ENCODE peak calls at places on chromosomes 2 and 18, in five cellular contexts. One of them, this sample, is unnamed.
A peak's percentile ranks its signal among the peaks of the same experiment; 100 is the strongest.

GRCh38 chr2:182672471-182673165 is 43.4 kb upstream of the DNAJC10 start:
- DNase-seq in adrenal gland: no peak
- DNase-seq in GM23338: no peak
- DNase-seq in Peyer's patch: no peak
- DNase-seq in neural crest cell: no peak
- DNase-seq in this sample: no peak

GRCh38 chr2:220674033-220674432 is 898.1 kb downstream of the EPHA4 start:
- DNase-seq in GM23338: peak; percentile 16
- DNase-seq in adrenal gland: no peak
- DNase-seq in Peyer's patch: no peak
- DNase-seq in neural crest cell: no peak
- DNase-seq in this sample: no peak

GRCh38 chr2:181123798-181124217 is 143.4 kb downstream of the UBE2E3 start:
- DNase-seq in Peyer's patch: peak; percentile 72
- DNase-seq in neural crest cell: no peak
- DNase-seq in adrenal gland: no peak
- DNase-seq in GM23338: peak; percentile 14
- DNase-seq in this sample: no peak

GRCh38 chr18:21680148-21680547 is 24.4 kb downstream of the ABHD3 start:
- DNase-seq in Peyer's patch: peak; percentile 63
- DNase-seq in GM23338: no peak
- DNase-seq in neural crest cell: no peak
- DNase-seq in adrenal gland: no peak
- DNase-seq in this sample: no peak

GRCh38 chr2:230895536-230896345 is 29.3 kb downstream of the GPR55 start:
- DNase-seq in GM23338: no peak
- DNase-seq in Peyer's patch: peak; percentile 77
- DNase-seq in adrenal gland: no peak
- DNase-seq in neural crest cell: no peak
- DNase-seq in this sample: no peak

GRCh38 chr18:32930695-32931301 is 158.0 kb upstream of the KLHL14 start:
- DNase-seq in neural crest cell: no peak
- DNase-seq in adrenal gland: no peak
- DNase-seq in Peyer's patch: no peak
- DNase-seq in GM23338: peak; percentile 71
- DNase-seq in this sample: no peak

GRCh38 chr2:62208758-62209114 is 12.8 kb downstream of the B3GNT2 start:
- DNase-seq in Peyer's patch: no peak
- DNase-seq in GM23338: no peak
- DNase-seq in neural crest cell: no peak
- DNase-seq in adrenal gland: no peak
- DNase-seq in this sample: no peak

GRCh38 chr18:9683418-9684396 is 24.4 kb upstream of the RAB31 start:
- DNase-seq in GM23338: peak; percentile 23
- DNase-seq in adrenal gland: peak; percentile 37
- DNase-seq in neural crest cell: no peak
- DNase-seq in Peyer's patch: no peak
- DNase-seq in this sample: no peak

GRCh38 chr2:19357383-19358241 is 811 bp downstream of the OSR1 start:
- DNase-seq in GM23338: peak; percentile 64
- DNase-seq in neural crest cell: no peak
- DNase-seq in adrenal gland: no peak
- DNase-seq in Peyer's patch: no peak
- DNase-seq in this sample: no peak

GRCh38 chr2:219451626-219452360 is 17.1 kb downstream of the SPEG start:
- DNase-seq in neural crest cell: no peak
- DNase-seq in adrenal gland: no peak
- DNase-seq in GM23338: no peak
- DNase-seq in Peyer's patch: no peak
- DNase-seq in this sample: no peak

GRCh38 chr18:33495278-33495677 is 54.8 kb upstream of the CCDC178 start:
- DNase-seq in neural crest cell: peak; percentile 27
- DNase-seq in adrenal gland: no peak
- DNase-seq in Peyer's patch: no peak
- DNase-seq in GM23338: peak; percentile 82
- DNase-seq in this sample: no peak

GRCh38 chr18:9413586-9413985 is 61.7 kb upstream of the RALBP1 start:
- DNase-seq in neural crest cell: no peak
- DNase-seq in Peyer's patch: no peak
- DNase-seq in adrenal gland: no peak
- DNase-seq in GM23338: no peak
- DNase-seq in this sample: no peak

GRCh38 chr2:133642831-133643230 is 74.6 kb upstream of the NCKAP5 start:
- DNase-seq in GM23338: no peak
- DNase-seq in adrenal gland: no peak
- DNase-seq in neural crest cell: no peak
- DNase-seq in Peyer's patch: no peak
- DNase-seq in this sample: no peak

GRCh38 chr18:48611785-48612480 is 73.1 kb downstream of the CTIF start:
- DNase-seq in GM23338: no peak
- DNase-seq in neural crest cell: no peak
- DNase-seq in adrenal gland: no peak
- DNase-seq in Peyer's patch: no peak
- DNase-seq in this sample: no peak

GRCh38 chr2:47008381-47009280 is 93.0 kb upstream of the MCFD2 start:
- DNase-seq in adrenal gland: peak; percentile 93
- DNase-seq in Peyer's patch: no peak
- DNase-seq in neural crest cell: peak; percentile 26
- DNase-seq in GM23338: peak; percentile 68
- DNase-seq in this sample: no peak

GRCh38 chr18:3526421-3527354 is 76.7 kb downstream of the TGIF1 start:
- DNase-seq in GM23338: peak; percentile 79
- DNase-seq in neural crest cell: peak; percentile 10
- DNase-seq in Peyer's patch: no peak
- DNase-seq in adrenal gland: no peak
- DNase-seq in this sample: no peak

GRCh38 chr2:150618215-150618905 is 130.9 kb upstream of the RND3 start:
- DNase-seq in adrenal gland: no peak
- DNase-seq in GM23338: no peak
- DNase-seq in neural crest cell: no peak
- DNase-seq in Peyer's patch: no peak
- DNase-seq in this sample: no peak

This sample was measured in lung.